ENCODE peak calls at places on chromosomes 4 and X, in ten cellular contexts. One of them, this sample, is unnamed. For H3K36me3, the result is how much of the 10 kb centered on the place peaks cover.

GRCh38 chr4:53497446-53498069 is 93.7 kb downstream of the LNX1 start:
- DNase-seq in suprapubic skin: no peak
- DNase-seq in K562: no peak
- DNase-seq in GM23338: peak
- DNase-seq in SK-N-MC: no peak
- DNase-seq in stomach: no peak
- DNase-seq in sigmoid colon: peak
- DNase-seq in GM12878: no peak
- DNase-seq in upper lobe of left lung: no peak
- DNase-seq in HCT116: no peak
- DNase-seq in this sample: no peak

GRCh38 chrX:39504850-39505259 is 592.9 kb downstream of the BCOR start:
- DNase-seq in suprapubic skin: no peak
- DNase-seq in K562: no peak
- DNase-seq in GM23338: no peak
- DNase-seq in SK-N-MC: no peak
- DNase-seq in stomach: no peak
- DNase-seq in sigmoid colon: no peak
- DNase-seq in GM12878: no peak
- DNase-seq in upper lobe of left lung: no peak
- DNase-seq in HCT116: no peak
- DNase-seq in this sample: no peak

GRCh38 chr4:70734168-70734954 is 12.6 kb downstream of the RUFY3 start:
- DNase-seq in suprapubic skin: no peak
- DNase-seq in K562: no peak
- DNase-seq in GM23338: no peak
- DNase-seq in SK-N-MC: no peak
- DNase-seq in stomach: no peak
- DNase-seq in sigmoid colon: no peak
- DNase-seq in GM12878: peak
- DNase-seq in upper lobe of left lung: no peak
- DNase-seq in HCT116: no peak
- DNase-seq in this sample: no peak

GRCh38 chr4:75916091-75916661 is 13.9 kb upstream of the PPEF2 start:
- DNase-seq in suprapubic skin: no peak
- DNase-seq in K562: peak
- DNase-seq in GM23338: peak
- DNase-seq in SK-N-MC: peak
- DNase-seq in stomach: no peak
- DNase-seq in sigmoid colon: no peak
- DNase-seq in GM12878: no peak
- DNase-seq in upper lobe of left lung: no peak
- DNase-seq in HCT116: peak
- DNase-seq in this sample: no peak

GRCh38 chrX:19344661-19345060 is 934 bp downstream of the PDHA1 start:
- DNase-seq in suprapubic skin: no peak
- DNase-seq in K562: no peak
- DNase-seq in GM23338: no peak
- DNase-seq in SK-N-MC: no peak
- DNase-seq in stomach: no peak
- DNase-seq in sigmoid colon: no peak
- DNase-seq in GM12878: no peak
- DNase-seq in upper lobe of left lung: no peak
- DNase-seq in HCT116: no peak
- DNase-seq in this sample: no peak

GRCh38 chr4:31100551-31100950 is 380.4 kb downstream of the PCDH7 start:
- DNase-seq in suprapubic skin: no peak
- DNase-seq in K562: no peak
- DNase-seq in GM23338: no peak
- DNase-seq in SK-N-MC: no peak
- DNase-seq in stomach: no peak
- DNase-seq in sigmoid colon: no peak
- DNase-seq in GM12878: no peak
- DNase-seq in upper lobe of left lung: no peak
- DNase-seq in HCT116: no peak
- DNase-seq in this sample: no peak

GRCh38 chr4:152850377-152850776 is 70.6 kb downstream of the ARFIP1 start:
- DNase-seq in suprapubic skin: no peak
- DNase-seq in K562: no peak
- DNase-seq in GM23338: peak
- DNase-seq in SK-N-MC: no peak
- DNase-seq in stomach: no peak
- DNase-seq in sigmoid colon: no peak
- DNase-seq in GM12878: peak
- DNase-seq in upper lobe of left lung: peak
- DNase-seq in HCT116: no peak
- DNase-seq in this sample: no peak

GRCh38 chr4:102825261-102826071 is 1.9 kb downstream of the UBE2D3 start:
- DNase-seq in suprapubic skin: no peak
- DNase-seq in K562: no peak
- DNase-seq in GM23338: peak
- DNase-seq in SK-N-MC: no peak
- DNase-seq in stomach: no peak
- DNase-seq in sigmoid colon: peak
- DNase-seq in GM12878: no peak
- DNase-seq in upper lobe of left lung: peak
- DNase-seq in HCT116: peak
- DNase-seq in this sample: no peak

DNA sequence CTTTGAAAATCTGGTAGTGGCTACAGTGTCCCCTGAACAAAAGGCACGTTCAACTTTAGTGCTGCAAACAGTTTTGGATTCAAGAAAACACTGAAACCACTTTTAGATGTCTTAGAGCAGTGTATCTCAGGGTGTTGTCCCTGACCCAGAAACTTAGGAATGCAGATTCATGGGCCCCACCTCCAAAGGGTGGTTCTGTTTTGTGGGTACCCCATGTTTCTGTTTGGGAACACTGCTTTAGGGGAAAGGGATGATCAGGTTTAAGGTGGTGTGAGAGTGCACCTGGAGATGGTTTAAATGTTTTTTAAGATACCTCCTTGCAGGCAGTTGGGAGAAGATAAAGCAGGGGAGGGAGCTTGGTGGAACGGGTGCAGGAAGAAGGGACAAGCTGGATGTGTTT is 55.6 kb downstream of the JADE1 start:
- DNase-seq in suprapubic skin: no peak
- DNase-seq in K562: no peak
- DNase-seq in GM23338: no peak
- DNase-seq in SK-N-MC: no peak
- DNase-seq in stomach: no peak
- DNase-seq in sigmoid colon: no peak
- DNase-seq in GM12878: no peak
- DNase-seq in upper lobe of left lung: no peak
- DNase-seq in HCT116: no peak
- DNase-seq in this sample: no peak
- H3K36me3 ChIP-seq in suprapubic skin: half or more
- H3K36me3 ChIP-seq in K562: half or more
- H3K36me3 ChIP-seq in GM23338: half or more
- H3K36me3 ChIP-seq in SK-N-MC: under half
- H3K36me3 ChIP-seq in stomach: half or more
- H3K36me3 ChIP-seq in sigmoid colon: under half
- H3K36me3 ChIP-seq in GM12878: under half
- H3K36me3 ChIP-seq in upper lobe of left lung: half or more
- H3K36me3 ChIP-seq in HCT116: under half
- H3K36me3 ChIP-seq in this sample: half or more

GRCh38 chrX:130053236-130053635 is 57.1 kb downstream of the ELF4 start:
- DNase-seq in suprapubic skin: no peak
- DNase-seq in K562: no peak
- DNase-seq in GM23338: no peak
- DNase-seq in SK-N-MC: no peak
- DNase-seq in stomach: no peak
- DNase-seq in sigmoid colon: no peak
- DNase-seq in GM12878: no peak
- DNase-seq in upper lobe of left lung: no peak
- DNase-seq in HCT116: no peak
- DNase-seq in this sample: no peak

GRCh38 chrX:130057209-130057608 is 53.1 kb downstream of the ELF4 start:
- DNase-seq in suprapubic skin: no peak
- DNase-seq in K562: no peak
- DNase-seq in GM23338: peak
- DNase-seq in SK-N-MC: no peak
- DNase-seq in stomach: no peak
- DNase-seq in sigmoid colon: no peak
- DNase-seq in GM12878: no peak
- DNase-seq in upper lobe of left lung: no peak
- DNase-seq in HCT116: no peak
- DNase-seq in this sample: no peak

GRCh38 chrX:130055899-130056298 is 54.4 kb downstream of the ELF4 start:
- DNase-seq in suprapubic skin: no peak
- DNase-seq in K562: no peak
- DNase-seq in GM23338: peak
- DNase-seq in SK-N-MC: no peak
- DNase-seq in stomach: no peak
- DNase-seq in sigmoid colon: no peak
- DNase-seq in GM12878: no peak
- DNase-seq in upper lobe of left lung: no peak
- DNase-seq in HCT116: no peak
- DNase-seq in this sample: no peak

GRCh38 chrX:130058667-130059066 is 51.6 kb downstream of the ELF4 start:
- DNase-seq in suprapubic skin: no peak
- DNase-seq in K562: no peak
- DNase-seq in GM23338: no peak
- DNase-seq in SK-N-MC: no peak
- DNase-seq in stomach: no peak
- DNase-seq in sigmoid colon: peak
- DNase-seq in GM12878: no peak
- DNase-seq in upper lobe of left lung: no peak
- DNase-seq in HCT116: no peak
- DNase-seq in this sample: no peak

GRCh38 chrX:130055103-130055502 is 55.2 kb downstream of the ELF4 start:
- DNase-seq in suprapubic skin: no peak
- DNase-seq in K562: no peak
- DNase-seq in GM23338: no peak
- DNase-seq in SK-N-MC: no peak
- DNase-seq in stomach: no peak
- DNase-seq in sigmoid colon: no peak
- DNase-seq in GM12878: no peak
- DNase-seq in upper lobe of left lung: no peak
- DNase-seq in HCT116: no peak
- DNase-seq in this sample: no peak
- TF ChIP-seq POLR2AphosphoS5 in suprapubic skin: no peak
- TF ChIP-seq POLR2AphosphoS5 in K562: no peak
- TF ChIP-seq POLR2AphosphoS5 in GM23338: no peak
- TF ChIP-seq POLR2AphosphoS5 in SK-N-MC: no peak
- TF ChIP-seq POLR2AphosphoS5 in stomach: no peak
- TF ChIP-seq POLR2AphosphoS5 in sigmoid colon: no peak
- TF ChIP-seq POLR2AphosphoS5 in GM12878: no peak
- TF ChIP-seq POLR2AphosphoS5 in upper lobe of left lung: no peak
- TF ChIP-seq POLR2AphosphoS5 in HCT116: no peak
- TF ChIP-seq POLR2AphosphoS5 in this sample: peak

DNA sequence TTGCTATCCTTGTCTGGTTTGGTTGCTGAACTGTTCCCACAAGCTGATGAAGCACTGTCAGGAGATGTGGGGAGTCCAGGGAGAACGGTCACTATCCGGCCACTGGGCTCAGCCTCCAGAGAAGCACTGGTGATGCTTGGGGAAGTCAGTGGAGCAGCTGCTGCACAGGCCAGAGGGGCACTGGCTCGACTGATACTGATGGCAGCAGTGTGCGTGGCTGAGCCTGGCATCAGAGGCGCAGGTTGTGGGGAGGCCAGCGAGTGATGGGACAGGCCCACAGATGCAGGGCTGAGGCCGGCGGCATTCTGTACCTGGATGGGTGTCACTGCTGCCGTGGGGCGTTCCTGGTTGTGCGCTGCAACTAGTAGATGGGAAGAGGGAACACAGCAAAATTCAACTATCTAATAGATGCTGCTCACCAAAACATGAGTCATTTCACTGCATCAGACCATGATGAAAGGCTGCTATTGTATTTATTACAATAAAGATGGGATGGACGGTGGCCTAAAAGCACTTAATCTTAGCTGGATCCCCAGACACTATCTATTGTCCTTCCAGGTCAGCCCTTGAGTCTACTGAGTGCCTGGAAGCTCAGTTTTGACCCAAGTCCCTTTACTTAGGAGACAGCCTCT is 106.3 kb upstream of the CBR4 start:
- DNase-seq in suprapubic skin: no peak
- DNase-seq in K562: no peak
- DNase-seq in GM23338: no peak
- DNase-seq in SK-N-MC: no peak
- DNase-seq in stomach: no peak
- DNase-seq in sigmoid colon: no peak
- DNase-seq in GM12878: no peak
- DNase-seq in upper lobe of left lung: no peak
- DNase-seq in HCT116: no peak
- DNase-seq in this sample: no peak
- H3K36me3 ChIP-seq in suprapubic skin: half or more
- H3K36me3 ChIP-seq in K562: under half
- H3K36me3 ChIP-seq in GM23338: under half
- H3K36me3 ChIP-seq in SK-N-MC: under half
- H3K36me3 ChIP-seq in stomach: half or more
- H3K36me3 ChIP-seq in sigmoid colon: under half
- H3K36me3 ChIP-seq in GM12878: under half
- H3K36me3 ChIP-seq in upper lobe of left lung: half or more
- H3K36me3 ChIP-seq in HCT116: under half
- H3K36me3 ChIP-seq in this sample: under half

DNA sequence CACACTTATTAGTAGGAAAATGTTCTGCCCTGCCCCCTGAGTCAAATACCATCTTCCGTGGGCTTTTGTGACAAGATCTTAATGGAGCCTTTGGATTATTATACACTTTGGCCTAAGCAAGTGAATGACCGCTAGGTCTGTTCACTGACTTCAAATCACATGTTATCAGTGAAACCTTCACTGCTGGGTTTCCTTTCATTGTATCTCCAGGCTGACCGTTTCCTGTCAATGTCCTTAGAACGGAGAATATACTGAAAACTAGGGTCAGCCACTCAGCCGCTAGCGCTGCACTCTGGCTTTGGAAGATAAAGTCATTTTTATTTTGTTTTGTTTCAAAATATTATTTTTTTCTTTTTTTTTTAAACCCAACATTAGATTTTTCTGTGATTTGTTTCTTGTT is 107.0 kb upstream of the TLL1 start:
- DNase-seq in suprapubic skin: no peak
- DNase-seq in K562: no peak
- DNase-seq in GM23338: no peak
- DNase-seq in SK-N-MC: no peak
- DNase-seq in stomach: no peak
- DNase-seq in sigmoid colon: no peak
- DNase-seq in GM12878: no peak
- DNase-seq in upper lobe of left lung: no peak
- DNase-seq in HCT116: no peak
- DNase-seq in this sample: no peak
- TF ChIP-seq POLR2AphosphoS5 in suprapubic skin: no peak
- TF ChIP-seq POLR2AphosphoS5 in K562: no peak
- TF ChIP-seq POLR2AphosphoS5 in GM23338: no peak
- TF ChIP-seq POLR2AphosphoS5 in SK-N-MC: no peak
- TF ChIP-seq POLR2AphosphoS5 in stomach: no peak
- TF ChIP-seq POLR2AphosphoS5 in sigmoid colon: no peak
- TF ChIP-seq POLR2AphosphoS5 in GM12878: no peak
- TF ChIP-seq POLR2AphosphoS5 in upper lobe of left lung: no peak
- TF ChIP-seq POLR2AphosphoS5 in HCT116: no peak
- TF ChIP-seq POLR2AphosphoS5 in this sample: no peak

This sample was measured in esophagus muscularis mucosa.